ENCODE peak calls at places on chromosomes 12 and 14, in four cellular contexts. N is K562, F is WTC11, S is HepG2. Z is an unnamed sample.

GRCh38 chr12:122152754-122153153 is 21.3 kb downstream of the IL31 start:
- DNase-seq in N (no peak), F (no peak), S (no peak), Z (no peak)

GRCh38 chr12:91896725-91897515 is 248.7 kb downstream of the BTG1 start:
- DNase-seq in N (no peak), S (no peak), F (no peak), Z (no peak)

GRCh38 chr12:78473136-78473535 is 391.4 kb upstream of the SYT1 start:
- DNase-seq in F (no peak), N (no peak), S (no peak), Z (no peak)

GRCh38 chr14:22614240-22614799 is 16.2 kb downstream of the ABHD4 start:
- DNase-seq in N (no peak), F (no peak), S (peak; percentile 83), Z (no peak)

GRCh38 chr12:5154091-5154490 is 110.4 kb downstream of the KCNA5 start:
- DNase-seq in F (peak; percentile 57), N (no peak), S (no peak), Z (no peak)

GRCh38 chr14:58288106-58288792 is 10.1 kb upstream of the ARID4A start:
- DNase-seq in S (no peak), N (no peak), F (no peak), Z (no peak)

GRCh38 chr12:125247477-125247876 is 182.2 kb downstream of the AACS start:
- DNase-seq in S (no peak), F (no peak), N (peak; percentile 29), Z (no peak)

GRCh38 chr12:124550123-124551089 is 17.0 kb downstream of the NCOR2 start:
- DNase-seq in F (no peak), N (no peak), S (no peak), Z (no peak)

GRCh38 chr12:8860165-8860961 is 37.9 kb downstream of the A2ML1 start:
- DNase-seq in F (peak; percentile 64), S (peak; percentile 37), N (peak; percentile 37), Z (no peak)

GRCh38 chr12:94609917-94610443 is 40.4 kb downstream of the TMCC3 start:
- DNase-seq in N (no peak), S (no peak), F (no peak), Z (no peak)

GRCh38 chr12:115024531-115024930 is 340.6 kb upstream of the TBX3 start:
- DNase-seq in F (no peak), S (no peak), N (no peak), Z (no peak)

GRCh38 chr12:54475542-54475941 is 2.1 kb upstream of the GTSF1 start:
- DNase-seq in F (no peak), N (no peak), S (no peak), Z (no peak)

GRCh38 chr12:39102474-39103209 is 197.3 kb upstream of the CPNE8 start:
- DNase-seq in S (no peak), N (no peak), F (no peak), Z (no peak)

GRCh38 chr12:51000245-51000644 is 25.9 kb downstream of the SLC11A2 start:
- DNase-seq in N (no peak), S (no peak), F (no peak), Z (no peak)

GRCh38 chr14:65072256-65072655 is 30.1 kb downstream of the MAX start:
- DNase-seq in S (no peak), F (no peak), N (no peak), Z (no peak)

GRCh38 chr14:99812096-99812750 is 19.0 kb downstream of the EML1 start:
- DNase-seq in N (no peak), S (no peak), F (no peak), Z (no peak)

GRCh38 chr12:84508325-84508861 is 404.2 kb downstream of the SLC6A15 start:
- DNase-seq in S (peak; percentile 12), F (no peak), N (no peak), Z (no peak)

GRCh38 chr12:91801048-91801447 is 344.6 kb downstream of the BTG1 start:
- DNase-seq in S (no peak), F (no peak), N (no peak), Z (no peak)

GRCh38 chr14:78197088-78197487 is 26.9 kb downstream of the NRXN3 start:
- DNase-seq in F (no peak), S (no peak), N (no peak), Z (no peak)

GRCh38 chr14:86015511-86015910 is 485.6 kb downstream of the FLRT2 start:
- DNase-seq in F (no peak), S (no peak), N (no peak), Z (no peak)

GRCh38 chr12:4685317-4685716 is 34.9 kb upstream of the GALNT8 start:
- DNase-seq in S (no peak), N (no peak), F (no peak), Z (no peak)

GRCh38 chr12:65670775-65671174 is 153.5 kb upstream of the HMGA2 start:
- DNase-seq in S (no peak), F (no peak), N (no peak), Z (no peak)

GRCh38 chr12:72610854-72611358 is 338.7 kb downstream of the TRHDE start:
- DNase-seq in N (no peak), F (peak; percentile 13), S (no peak), Z (no peak)

GRCh38 chr12:82781288-82782078 is 94.8 kb downstream of the TMTC2 start:
- DNase-seq in N (no peak), F (no peak), S (no peak), Z (no peak)

GRCh38 chr12:64413884-64414283 is 9.7 kb downstream of the XPOT start:
- DNase-seq in N (no peak), F (no peak), S (no peak), Z (no peak)

GRCh38 chr14:71004481-71004880 is 97.2 kb downstream of the PCNX1 start:
- DNase-seq in F (no peak), N (no peak), S (no peak), Z (no peak)

GRCh38 chr12:58247633-58248032 is 306.3 kb downstream of the ATP23 start:
- DNase-seq in F (peak; percentile 26), S (no peak), N (no peak), Z (no peak)

GRCh38 chr12:92193846-92194245 is 48.2 kb upstream of the BTG1 start:
- DNase-seq in S (no peak), N (no peak), F (no peak), Z (no peak)

GRCh38 chr14:93073833-93074769 is 41.6 kb downstream of the ITPK1 start:
- DNase-seq in S (peak; percentile 62), F (no peak), N (no peak), Z (no peak)

GRCh38 chr12:48237048-48237630 is 34.0 kb upstream of the OR10AD1 start:
- DNase-seq in N (no peak), S (no peak), F (no peak), Z (no peak)

GRCh38 chr12:117599849-117600248 is 238.4 kb upstream of the NOS1 start:
- DNase-seq in F (no peak), N (no peak), S (peak; percentile 46), Z (no peak)
- TF ChIP-seq CBFB in F (no peak), N (no peak), S (no peak), Z (no peak)

DNA sequence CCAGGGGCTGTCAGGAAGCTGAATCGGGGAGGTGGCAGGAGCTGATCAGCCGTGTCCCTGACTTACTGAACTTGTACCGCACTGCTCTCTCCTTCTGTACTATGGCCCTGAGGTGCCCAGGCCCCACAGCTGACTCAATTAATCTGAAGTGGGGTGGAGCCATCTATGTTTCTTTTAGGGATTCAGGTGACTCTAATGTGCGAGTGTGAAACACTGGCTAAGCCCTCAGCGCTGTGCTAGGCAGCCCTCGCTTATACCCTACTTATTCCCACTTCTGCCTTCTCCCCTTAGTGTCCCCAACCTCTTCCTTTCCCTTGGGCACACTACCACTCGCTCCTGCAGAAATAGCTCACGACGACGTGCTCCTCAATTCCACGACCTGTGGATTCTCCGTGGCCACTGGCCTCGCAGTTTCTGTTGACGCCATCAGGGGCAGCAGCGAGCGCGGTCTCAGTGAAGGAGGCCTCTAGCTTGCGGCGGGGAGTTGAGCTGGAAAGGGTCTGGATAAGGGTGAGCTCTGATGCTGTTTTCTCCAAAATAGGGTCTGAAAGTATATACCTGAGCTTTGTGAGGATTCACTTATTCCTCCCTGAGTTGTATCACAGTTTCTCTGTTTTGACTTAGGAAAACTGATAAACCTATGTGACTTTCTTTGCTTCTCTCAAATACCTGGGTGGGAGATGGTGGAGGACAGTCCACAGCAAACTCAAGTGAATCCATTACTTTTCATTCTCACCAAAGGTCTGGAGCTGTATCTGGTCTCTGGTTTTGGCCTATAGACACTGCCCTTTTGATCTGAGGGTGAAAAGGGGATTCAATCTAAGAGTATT is 167.6 kb downstream of the SLC41A2 start:
- DNase-seq in N (peak; percentile 46), S (peak; percentile 5), F (peak; percentile 79), Z (peak; percentile 13)
- TF ChIP-seq CBFB in N (no peak), S (no peak), F (no peak), Z (no peak)

GRCh38 chr12:45279916-45280547 is 64.1 kb downstream of the ANO6 start:
- DNase-seq in S (peak; percentile 34), N (peak; percentile 19), F (no peak), Z (no peak)
- TF ChIP-seq CBFB in S (no peak), N (peak; percentile 38), F (no peak), Z (no peak)

DNA sequence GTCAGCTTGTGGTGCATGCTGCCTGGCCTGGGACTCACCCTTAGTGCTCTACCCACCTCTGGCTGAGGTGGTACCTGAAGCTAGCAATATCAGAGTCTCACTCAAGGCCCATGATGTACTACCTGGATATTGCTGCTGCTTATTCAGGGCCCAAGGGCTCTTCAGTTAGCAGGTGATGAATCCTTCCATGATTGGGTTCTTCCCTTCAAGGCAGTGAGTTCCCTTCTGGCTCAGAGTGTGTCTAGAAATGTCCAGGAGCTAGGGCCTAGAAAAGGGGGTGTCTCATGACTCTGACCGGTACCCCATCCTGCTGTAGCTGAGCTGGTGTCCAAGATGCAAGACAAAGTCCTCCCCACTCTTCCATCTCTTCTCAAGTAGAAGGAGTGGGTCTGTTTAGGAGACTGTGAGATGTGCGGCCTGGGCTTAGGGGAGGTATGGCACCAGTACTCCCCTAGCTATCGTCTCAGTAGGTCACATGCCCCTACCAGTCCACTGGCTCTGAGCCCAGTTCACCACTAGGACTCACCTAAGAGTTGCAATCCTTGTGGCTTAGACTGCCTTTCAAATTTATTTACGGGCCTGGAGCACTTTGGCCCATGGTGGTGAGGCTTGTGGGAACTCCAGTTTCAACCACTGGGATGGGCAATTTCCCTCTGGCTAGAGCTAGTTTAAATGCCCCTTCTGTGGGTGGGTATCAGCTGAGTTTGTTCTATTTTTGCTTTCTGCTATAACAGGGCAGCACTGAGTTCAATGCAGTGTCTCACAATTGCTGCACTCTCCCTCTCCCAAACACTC is 12.2 kb downstream of the PRORP start:
- DNase-seq in S (no peak), F (no peak), N (no peak), Z (no peak)
- TF ChIP-seq CBFB in S (no peak), F (no peak), N (no peak), Z (no peak)

DNA sequence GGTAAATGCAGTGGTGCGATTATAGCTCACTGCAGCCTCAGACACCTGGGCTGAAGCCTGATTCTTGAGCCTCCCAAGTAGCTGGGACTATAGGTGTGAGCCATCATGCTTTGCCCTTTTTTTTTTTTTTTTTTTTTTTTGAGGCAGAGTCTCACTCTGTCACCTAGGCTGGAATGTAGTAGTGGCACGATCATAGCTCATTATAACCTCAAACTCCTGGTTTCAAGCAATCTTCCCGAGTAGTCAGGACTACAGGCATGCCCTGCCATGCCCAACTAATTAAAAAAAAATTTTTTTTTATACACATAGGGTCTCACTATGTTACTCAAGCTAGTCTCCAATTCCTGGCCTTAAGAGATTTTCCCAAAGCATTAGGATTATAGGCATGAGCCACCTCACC is 6.9 kb downstream of the ATP2A2 start:
- DNase-seq in N (no peak), S (no peak), F (no peak), Z (no peak)
- TF ChIP-seq CBFB in N (no peak), S (no peak), F (no peak), Z (no peak)